ENCODE peak calls at places on chromosomes 12 and 14, in five cellular contexts. One of them, this sample, is unnamed.
A peak's percentile ranks its signal among the peaks of the same experiment; 100 is the strongest.

GRCh38 chr14:69818760-69819191 is 21.7 kb upstream of the SLC10A1 start:
- DNase-seq in sigmoid colon: no peak
- DNase-seq in GM23338: peak; percentile 84
- DNase-seq in K562: peak; percentile 62
- DNase-seq in prostate gland: peak; percentile 40
- DNase-seq in this sample: no peak

GRCh38 chr12:55724226-55724939 is 4.2 kb downstream of the RDH5 start:
- DNase-seq in prostate gland: peak; percentile 51
- DNase-seq in GM23338: peak; percentile 83
- DNase-seq in K562: peak; percentile 69
- DNase-seq in sigmoid colon: peak; percentile 88
- DNase-seq in this sample: peak; percentile 53

GRCh38 chr12:118958520-118958919 is 22.8 kb upstream of the SRRM4 start:
- DNase-seq in K562: no peak
- DNase-seq in prostate gland: no peak
- DNase-seq in sigmoid colon: no peak
- DNase-seq in GM23338: peak; percentile 46
- DNase-seq in this sample: no peak

GRCh38 chr14:62691613-62692489 is 353.4 kb downstream of the KCNH5 start:
- DNase-seq in K562: no peak
- DNase-seq in GM23338: no peak
- DNase-seq in sigmoid colon: no peak
- DNase-seq in prostate gland: peak; percentile 86
- DNase-seq in this sample: peak; percentile 45

GRCh38 chr14:96117101-96117897 is 78.1 kb downstream of the C14orf132 start:
- DNase-seq in prostate gland: no peak
- DNase-seq in GM23338: no peak
- DNase-seq in K562: no peak
- DNase-seq in sigmoid colon: no peak
- DNase-seq in this sample: peak; percentile 30

GRCh38 chr12:132948146-132949066 is 7.7 kb downstream of the ZNF605 start:
- DNase-seq in sigmoid colon: no peak
- DNase-seq in GM23338: no peak
- DNase-seq in prostate gland: no peak
- DNase-seq in K562: no peak
- DNase-seq in this sample: no peak

GRCh38 chr14:80419339-80419738 is 208.0 kb upstream of the DIO2 start:
- DNase-seq in GM23338: no peak
- DNase-seq in prostate gland: peak; percentile 68
- DNase-seq in K562: no peak
- DNase-seq in sigmoid colon: no peak
- DNase-seq in this sample: no peak

GRCh38 chr12:49058366-49059062 is 2.1 kb downstream of the KMT2D start:
- DNase-seq in prostate gland: no peak
- DNase-seq in sigmoid colon: no peak
- DNase-seq in K562: no peak
- DNase-seq in GM23338: no peak
- DNase-seq in this sample: no peak

GRCh38 chr14:49303952-49304516 is 282.1 kb downstream of the RPS29 start:
- DNase-seq in GM23338: peak; percentile 84
- DNase-seq in prostate gland: peak; percentile 11
- DNase-seq in sigmoid colon: no peak
- DNase-seq in K562: no peak
- DNase-seq in this sample: no peak

GRCh38 chr14:49310298-49310697 is 275.9 kb downstream of the RPS29 start:
- DNase-seq in GM23338: peak; percentile 61
- DNase-seq in sigmoid colon: no peak
- DNase-seq in prostate gland: no peak
- DNase-seq in K562: no peak
- DNase-seq in this sample: no peak

GRCh38 chr14:49306152-49306751 is 279.9 kb downstream of the RPS29 start:
- DNase-seq in K562: peak; percentile 7
- DNase-seq in prostate gland: no peak
- DNase-seq in GM23338: peak; percentile 77
- DNase-seq in sigmoid colon: no peak
- DNase-seq in this sample: no peak
- H3K4me3 ChIP-seq in K562: no peak overlapping the region
- H3K4me3 ChIP-seq in prostate gland: no peak overlapping the region
- H3K4me3 ChIP-seq in GM23338: no peak overlapping the region
- H3K4me3 ChIP-seq in sigmoid colon: no peak overlapping the region
- H3K4me3 ChIP-seq in this sample: no peak overlapping the region

GRCh38 chr12:43835656-43836454 is at the start of gene TMEM117:
- DNase-seq in GM23338: peak; percentile 81
- DNase-seq in K562: peak; percentile 65
- DNase-seq in prostate gland: peak; percentile 55
- DNase-seq in sigmoid colon: peak; percentile 84
- DNase-seq in this sample: peak; percentile 39
- TF ChIP-seq POLR2AphosphoS5 in GM23338: no peak
- TF ChIP-seq POLR2AphosphoS5 in K562: no peak
- TF ChIP-seq POLR2AphosphoS5 in prostate gland: no peak
- TF ChIP-seq POLR2AphosphoS5 in sigmoid colon: no peak
- TF ChIP-seq POLR2AphosphoS5 in this sample: peak; percentile 30

GRCh38 chr14:75069021-75069810 is at the start of gene ZC2HC1C:
- DNase-seq in K562: peak; percentile 93
- DNase-seq in sigmoid colon: peak; percentile 98
- DNase-seq in prostate gland: peak; percentile 88
- DNase-seq in GM23338: peak; percentile 97
- DNase-seq in this sample: peak; percentile 95

GRCh38 chr14:75068294-75069020 is 984 bp upstream of the ZC2HC1C start:
- DNase-seq in prostate gland: no peak
- DNase-seq in K562: no peak
- DNase-seq in sigmoid colon: no peak
- DNase-seq in GM23338: peak; percentile 40
- DNase-seq in this sample: no peak

GRCh38 chr14:75067212-75067611 is 2.2 kb upstream of the ZC2HC1C start:
- DNase-seq in prostate gland: no peak
- DNase-seq in sigmoid colon: no peak
- DNase-seq in K562: no peak
- DNase-seq in GM23338: no peak
- DNase-seq in this sample: no peak

GRCh38 chr14:75069811-75070145 is 337 bp downstream of the ZC2HC1C start:
- DNase-seq in sigmoid colon: no peak
- DNase-seq in GM23338: peak; percentile 82
- DNase-seq in K562: no peak
- DNase-seq in prostate gland: no peak
- DNase-seq in this sample: no peak

DNA sequence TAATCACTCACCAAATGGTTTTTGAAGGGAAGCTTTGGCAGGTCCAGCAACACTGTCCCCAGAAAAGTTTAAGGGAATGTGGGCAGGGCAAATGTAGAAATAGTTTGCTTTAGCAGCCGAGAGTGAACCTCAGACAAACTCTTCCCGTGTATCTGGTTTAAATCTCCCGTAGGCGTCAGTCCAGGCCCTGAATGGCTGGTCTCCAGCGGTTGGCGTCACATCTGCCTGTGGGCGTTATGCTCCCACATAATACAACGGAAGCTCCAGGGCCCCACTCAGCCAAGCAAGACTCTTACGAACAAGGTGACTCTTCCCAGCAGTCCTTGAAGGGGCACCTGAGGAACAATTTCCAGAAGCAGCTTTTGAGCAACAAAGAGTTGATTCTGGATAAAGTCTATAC is 942 bp downstream of the ZC2HC1C start:
- DNase-seq in GM23338: no peak
- DNase-seq in sigmoid colon: peak; percentile 92
- DNase-seq in prostate gland: no peak
- DNase-seq in K562: peak; percentile 56
- DNase-seq in this sample: peak; percentile 83
- H3K4me3 ChIP-seq in GM23338: peak overlapping the region; percentile 61
- H3K4me3 ChIP-seq in sigmoid colon: peak overlapping the region; percentile 61
- H3K4me3 ChIP-seq in prostate gland: no peak overlapping the region
- H3K4me3 ChIP-seq in K562: peak overlapping the region; percentile 41
- H3K4me3 ChIP-seq in this sample: no peak overlapping the region

DNA sequence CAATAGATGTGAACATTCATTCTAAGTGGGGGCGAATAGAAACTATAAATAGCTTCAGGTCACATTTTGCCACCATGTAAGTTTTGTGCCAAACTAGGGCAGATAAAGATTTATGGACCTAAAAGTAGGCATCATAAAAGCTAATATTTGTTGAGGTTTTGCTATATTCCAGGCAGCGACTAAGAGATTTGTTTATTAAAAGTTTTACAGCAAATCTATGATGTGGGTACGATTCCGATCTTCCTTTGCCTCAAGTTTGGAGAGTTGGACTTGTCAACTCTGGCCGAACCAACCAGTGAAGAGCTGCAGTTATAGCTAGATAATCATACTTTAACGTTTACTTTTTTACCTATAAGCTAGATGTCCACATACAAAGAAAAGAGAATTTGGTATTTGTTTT is 1.6 kb downstream of the MAPK1IP1L start:
- DNase-seq in prostate gland: no peak
- DNase-seq in K562: no peak
- DNase-seq in GM23338: no peak
- DNase-seq in sigmoid colon: no peak
- DNase-seq in this sample: no peak
- TF ChIP-seq POLR2AphosphoS5 in prostate gland: peak; percentile 33
- TF ChIP-seq POLR2AphosphoS5 in K562: no peak
- TF ChIP-seq POLR2AphosphoS5 in GM23338: no peak
- TF ChIP-seq POLR2AphosphoS5 in sigmoid colon: no peak
- TF ChIP-seq POLR2AphosphoS5 in this sample: no peak

This sample was measured in breast epithelium.